ENCODE peak calls at places on chromosomes 16 and 17, in six cellular contexts. T, J, F, D, A and O are unnamed samples.
A peak's percentile ranks its signal among the peaks of the same experiment; 100 is the strongest.

GRCh38 chr17:79214940-79215604 is 140.4 kb downstream of the ENGASE start:
- DNase-seq in T (no peak), J (no peak), F (no peak), D (no peak), A (no peak), O (no peak)

GRCh38 chr16:30051518-30051917 is 14.0 kb upstream of the ALDOA start:
- DNase-seq in T (no peak), J (no peak), F (no peak), D (no peak), A (no peak), O (no peak)

GRCh38 chr17:50200447-50201225 is 795 bp downstream of the COL1A1 start:
- DNase-seq in T (peak; percentile 91), J (peak; percentile 81), F (peak; percentile 90), D (peak; percentile 96), A (peak; percentile 96), O (peak; percentile 93)

GRCh38 chr17:5500247-5500803 is 14.0 kb downstream of the MIS12 start:
- DNase-seq in T (no peak), J (peak; percentile 23), F (no peak), D (no peak), A (no peak), O (no peak)

GRCh38 chr16:64094992-64095579 is 1026.8 kb downstream of the CDH11 start:
- DNase-seq in T (no peak), J (no peak), F (no peak), D (no peak), A (no peak), O (no peak)

GRCh38 chr16:426906-427249 is 1.4 kb downstream of the RAB11FIP3 start:
- DNase-seq in T (no peak), J (no peak), F (no peak), D (no peak), A (no peak), O (peak; percentile 42)

GRCh38 chr16:28609631-28610594 is at the start of gene SULT1A1:
- DNase-seq in T (peak; percentile 66), J (no peak), F (no peak), D (no peak), A (no peak), O (peak; percentile 50)

GRCh38 chr16:58658796-58659211 is 25.8 kb downstream of the SLC38A7 start:
- DNase-seq in T (no peak), J (no peak), F (no peak), D (no peak), A (no peak), O (no peak)

GRCh38 chr17:57666946-57667345 is 78.2 kb downstream of the CCDC182 start:
- DNase-seq in T (no peak), J (no peak), F (no peak), D (no peak), A (no peak), O (peak; percentile 10)

GRCh38 chr16:56775162-56775561 is 45.2 kb downstream of the NUP93 start:
- DNase-seq in T (no peak), J (no peak), F (no peak), D (no peak), A (no peak), O (no peak)

GRCh38 chr17:67378444-67379250 is 1.6 kb downstream of the PITPNC1 start:
- DNase-seq in T (peak; percentile 42), J (peak; percentile 85), F (peak; percentile 82), D (peak; percentile 93), A (peak; percentile 81), O (peak; percentile 81)

GRCh38 chr16:27747946-27748345 is 198.0 kb downstream of the KATNIP start:
- DNase-seq in T (no peak), J (no peak), F (no peak), D (no peak), A (no peak), O (no peak)

GRCh38 chr17:63405741-63406261 is 40.3 kb downstream of the CYB561 start:
- DNase-seq in T (no peak), J (peak; percentile 33), F (no peak), D (peak; percentile 75), A (no peak), O (no peak)

GRCh38 chr17:603405-604193 is 111.0 kb downstream of the VPS53 start:
- DNase-seq in T (no peak), J (no peak), F (no peak), D (no peak), A (no peak), O (no peak)

GRCh38 chr16:544517-544916 is 15.7 kb upstream of the PRR35 start:
- DNase-seq in T (no peak), J (no peak), F (no peak), D (no peak), A (no peak), O (no peak)

GRCh38 chr17:68539536-68540469 is 27.6 kb downstream of the PRKAR1A start:
- DNase-seq in T (no peak), J (no peak), F (peak; percentile 4), D (peak; percentile 24), A (no peak), O (peak; percentile 47)

GRCh38 chr17:1347681-1348318 is 52.2 kb downstream of the YWHAE start:
- DNase-seq in T (peak; percentile 50), J (no peak), F (no peak), D (no peak), A (no peak), O (peak; percentile 59)

GRCh38 chr17:75487351-75488070 is 27.8 kb downstream of the CASKIN2 start:
- DNase-seq in T (no peak), J (peak; percentile 47), F (no peak), D (no peak), A (no peak), O (peak; percentile 48)

GRCh38 chr17:55261311-55261710 is 3.4 kb upstream of the HLF start:
- DNase-seq in T (no peak), J (no peak), F (no peak), D (no peak), A (no peak), O (no peak)

GRCh38 chr16:86918637-86919036 is 340.3 kb downstream of the FOXL1 start:
- DNase-seq in T (no peak), J (no peak), F (no peak), D (no peak), A (no peak), O (no peak)

GRCh38 chr17:11737290-11737679 is 139.0 kb downstream of the DNAH9 start:
- DNase-seq in T (no peak), J (no peak), F (no peak), D (no peak), A (no peak), O (no peak)

GRCh38 chr16:50607051-50607431 is 58.8 kb downstream of the NKD1 start:
- DNase-seq in T (no peak), J (no peak), F (no peak), D (peak; percentile 63), A (no peak), O (no peak)

GRCh38 chr16:50607447-50607846 is 59.3 kb downstream of the NKD1 start:
- DNase-seq in T (no peak), J (no peak), F (no peak), D (no peak), A (no peak), O (no peak)

GRCh38 chr16:50604610-50605009 is 56.4 kb downstream of the NKD1 start:
- DNase-seq in T (no peak), J (no peak), F (no peak), D (no peak), A (no peak), O (no peak)

GRCh38 chr16:50606431-50607050 is 58.3 kb downstream of the NKD1 start:
- DNase-seq in T (no peak), J (no peak), F (no peak), D (peak; percentile 29), A (no peak), O (no peak)

GRCh38 chr16:50605733-50606430 is 57.7 kb downstream of the NKD1 start:
- DNase-seq in T (no peak), J (no peak), F (no peak), D (no peak), A (no peak), O (no peak)
- H3K27me3 ChIP-seq in T (no peaks in the 10 kb centered on the region), J (no peaks in the 10 kb centered on the region), F (no peaks in the 10 kb centered on the region), D (peaks cover 24% of the 10 kb centered on the region), A (no peaks in the 10 kb centered on the region), O (no peaks in the 10 kb centered on the region)

GRCh38 chr16:85314633-85315032 is 202.4 kb upstream of the CIBAR2 start:
- DNase-seq in T (no peak), J (no peak), F (no peak), D (no peak), A (no peak), O (no peak)

GRCh38 chr16:85316321-85316919 is 204.1 kb upstream of the CIBAR2 start:
- DNase-seq in T (no peak), J (no peak), F (peak; percentile 67), D (peak; percentile 88), A (no peak), O (peak; percentile 73)

GRCh38 chr16:85315871-85316270 is 203.6 kb upstream of the CIBAR2 start:
- DNase-seq in T (no peak), J (no peak), F (no peak), D (no peak), A (no peak), O (no peak)

GRCh38 chr16:85317704-85318103 is 205.4 kb upstream of the CIBAR2 start:
- DNase-seq in T (no peak), J (no peak), F (no peak), D (no peak), A (no peak), O (no peak)

GRCh38 chr16:85316944-85317343 is 204.7 kb upstream of the CIBAR2 start:
- DNase-seq in T (no peak), J (no peak), F (no peak), D (no peak), A (no peak), O (no peak)
- H3K27me3 ChIP-seq in T (no peaks in the 10 kb centered on the region), J (no peaks in the 10 kb centered on the region), F (no peaks in the 10 kb centered on the region), D (no peaks in the 10 kb centered on the region), A (no peaks in the 10 kb centered on the region), O (no peaks in the 10 kb centered on the region)

GRCh38 chr16:3864562-3864961 is 16.0 kb downstream of the CREBBP start:
- DNase-seq in T (no peak), J (no peak), F (no peak), D (no peak), A (no peak), O (no peak)
- H3K27me3 ChIP-seq in T (no peaks in the 10 kb centered on the region), J (no peaks in the 10 kb centered on the region), F (no peaks in the 10 kb centered on the region), D (no peaks in the 10 kb centered on the region), A (no peaks in the 10 kb centered on the region), O (no peaks in the 10 kb centered on the region)

GRCh38 chr17:72095316-72095715 is 25.5 kb upstream of the SOX9 start:
- DNase-seq in T (no peak), J (no peak), F (no peak), D (no peak), A (no peak), O (no peak)

GRCh38 chr17:72089453-72089987 is 31.3 kb upstream of the SOX9 start:
- DNase-seq in T (no peak), J (no peak), F (no peak), D (no peak), A (no peak), O (no peak)

GRCh38 chr17:72087876-72088275 is 32.9 kb upstream of the SOX9 start:
- DNase-seq in T (no peak), J (no peak), F (no peak), D (no peak), A (no peak), O (no peak)

GRCh38 chr17:72092710-72093322 is 28.0 kb upstream of the SOX9 start:
- DNase-seq in T (no peak), J (no peak), F (no peak), D (no peak), A (no peak), O (no peak)

DNA sequence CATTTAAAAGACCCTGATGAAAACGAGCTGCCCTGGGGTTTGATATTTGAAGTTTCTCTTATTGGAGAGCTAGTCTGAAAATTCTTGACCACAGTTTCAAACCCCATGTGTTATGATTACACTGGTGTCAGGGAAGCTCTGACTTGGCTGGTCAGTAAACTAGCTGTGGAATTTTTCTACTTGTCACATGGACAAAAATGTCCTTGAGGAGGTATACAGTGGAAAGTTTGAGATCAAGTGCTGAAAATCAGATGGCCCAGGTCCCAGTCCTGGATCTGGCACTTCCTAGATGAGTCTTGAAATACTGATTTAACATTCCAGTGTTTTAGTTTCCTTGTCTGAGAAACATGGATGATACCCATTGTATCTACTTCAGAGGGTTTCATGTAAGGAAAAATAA is 30.7 kb upstream of the SOX9 start:
- DNase-seq in T (no peak), J (no peak), F (no peak), D (no peak), A (no peak), O (no peak)
- H3K27me3 ChIP-seq in T (no peaks in the 10 kb centered on the region), J (no peaks in the 10 kb centered on the region), F (no peaks in the 10 kb centered on the region), D (no peaks in the 10 kb centered on the region), A (no peaks in the 10 kb centered on the region), O (no peaks in the 10 kb centered on the region)